ENCODE peak calls at places on chromosome 5, in five cellular contexts. T, D, C, Q and L are unnamed samples. For H3K4me1, H3K27me3 and H3K9me3, the result is how much of the 10 kb centered on the place peaks cover.

GRCh38 chr5:159273923-159274322 is 10.8 kb downstream of the UBLCP1 start:
- DNase-seq in Q (no peak), D (no peak), C (no peak), T (no peak), L (no peak)

GRCh38 chr5:464843-465590 is 22.0 kb downstream of the EXOC3 start:
- DNase-seq in Q (peak), T (no peak), C (no peak), D (no peak), L (peak)

GRCh38 chr5:127343866-127344265 is 53.3 kb downstream of the MEGF10 start:
- DNase-seq in T (no peak), D (no peak), C (no peak), Q (no peak), L (no peak)

GRCh38 chr5:16179511-16179935 is at the start of gene MARCHF11:
- DNase-seq in C (no peak), Q (peak), T (no peak), D (peak), L (no peak)

GRCh38 chr5:115262066-115262404 is 642 bp downstream of the PGGT1B start:
- DNase-seq in C (no peak), D (no peak), T (no peak), Q (no peak), L (no peak)

GRCh38 chr5:90399251-90399650 is 10.3 kb downstream of the CETN3 start:
- DNase-seq in C (no peak), T (no peak), Q (no peak), D (no peak), L (no peak)

GRCh38 chr5:40906351-40906751 is 2.9 kb upstream of the C7 start:
- DNase-seq in T (no peak), D (no peak), Q (no peak), C (no peak), L (no peak)

GRCh38 chr5:172620506-172620905 is 20.6 kb upstream of the NEURL1B start:
- DNase-seq in Q (peak), D (no peak), T (no peak), C (no peak), L (no peak)

GRCh38 chr5:154465169-154465568 is 12.9 kb downstream of the HAND1 start:
- DNase-seq in T (no peak), C (no peak), Q (no peak), D (no peak), L (no peak)

GRCh38 chr5:79109527-79110492 is 1.8 kb upstream of the BHMT start:
- DNase-seq in C (no peak), T (peak), Q (no peak), D (no peak), L (no peak)

GRCh38 chr5:172713113-172713808 is 57.7 kb downstream of the DUSP1 start:
- DNase-seq in C (peak), D (peak), T (peak), Q (peak), L (peak)

GRCh38 chr5:14440223-14440597 is 141.4 kb upstream of the OTULINL start:
- DNase-seq in Q (no peak), D (no peak), T (no peak), C (no peak), L (no peak)

GRCh38 chr5:176899946-176900782 is 1.0 kb upstream of the HK3 start:
- DNase-seq in Q (no peak), D (no peak), C (no peak), T (no peak), L (no peak)

GRCh38 chr5:60649288-60649917 is 50.6 kb downstream of the DEPDC1B start:
- DNase-seq in D (peak), Q (no peak), T (no peak), C (no peak), L (no peak)

DNA sequence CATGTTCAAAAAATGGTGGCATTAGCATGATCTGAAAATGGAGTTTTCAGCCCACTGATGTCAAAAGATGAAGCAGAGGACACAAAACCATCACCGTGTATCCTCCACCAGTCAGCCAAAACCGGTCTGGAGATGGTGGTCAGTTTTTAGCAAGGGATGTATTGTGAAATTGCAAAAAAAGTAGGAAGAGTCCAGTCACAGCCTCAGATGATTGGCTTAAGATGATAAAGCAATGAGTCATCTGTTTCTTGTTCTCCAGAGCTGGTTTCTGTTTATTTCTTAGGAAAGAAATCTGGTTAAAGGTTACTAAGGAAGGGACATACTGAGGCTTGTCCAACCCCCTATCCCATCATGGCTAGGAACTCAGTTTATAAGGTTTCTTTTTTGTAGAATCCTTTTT is 47.8 kb downstream of the DEPDC1B start:
- DNase-seq in D (peak), T (no peak), C (no peak), Q (no peak), L (no peak)
- H3K4me1 ChIP-seq in D (under half), T (under half), C (under half), Q (under half), L (under half)

GRCh38 chr5:139745121-139745799 is 50.3 kb upstream of the PSD2 start:
- DNase-seq in C (peak), Q (peak), D (peak), T (no peak), L (no peak)

GRCh38 chr5:139744471-139745120 is 51.0 kb upstream of the PSD2 start:
- DNase-seq in C (no peak), D (no peak), T (no peak), Q (no peak), L (no peak)

GRCh38 chr5:139746691-139747582 is 48.7 kb upstream of the PSD2 start:
- DNase-seq in C (no peak), Q (peak), D (peak), T (peak), L (no peak)

GRCh38 chr5:139747583-139748504 is 47.8 kb upstream of the PSD2 start:
- DNase-seq in Q (peak), C (no peak), T (peak), D (no peak), L (peak)

GRCh38 chr5:139745800-139746690 is 49.6 kb upstream of the PSD2 start:
- DNase-seq in D (peak), T (peak), C (peak), Q (peak), L (peak)
- H3K27me3 ChIP-seq in D (under half), T (under half), C (under half), Q (under half), L (under half)

DNA sequence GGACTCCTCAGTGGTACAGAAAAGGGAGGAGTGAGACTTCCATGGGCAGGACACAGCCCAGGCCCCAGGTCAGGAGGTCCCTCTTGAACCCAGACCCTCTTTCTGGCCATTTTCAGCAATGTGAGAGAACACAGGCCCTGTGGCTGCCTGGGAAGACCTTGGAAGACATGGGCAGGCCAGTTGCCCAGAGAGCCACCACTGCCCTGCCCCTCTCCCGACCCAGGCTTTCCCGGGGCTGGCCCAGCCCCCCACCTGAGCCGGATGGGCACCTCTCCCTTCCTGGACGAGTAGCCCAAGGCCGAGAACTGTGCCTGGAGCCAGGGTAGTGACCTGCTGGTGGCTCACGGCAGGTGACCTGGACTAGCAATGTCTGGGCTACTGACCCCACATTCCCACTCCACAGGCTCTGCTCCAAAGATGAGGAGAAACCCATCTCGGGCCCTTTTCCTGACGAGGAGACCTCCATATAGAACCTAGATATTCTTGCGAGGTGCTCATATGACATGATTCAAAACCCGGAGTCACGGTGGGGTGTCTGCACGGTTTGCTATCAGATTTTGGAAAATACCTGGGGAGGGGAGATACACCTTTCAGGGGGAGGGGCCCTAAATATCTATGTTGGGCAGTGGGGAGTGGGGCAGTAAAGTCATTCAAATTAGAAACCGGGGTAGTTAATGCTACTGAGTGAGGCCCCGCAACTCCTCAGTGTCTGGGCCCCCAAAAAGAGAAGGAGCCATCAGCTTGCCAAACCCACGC is 59.4 kb downstream of the ZNF354C start:
- DNase-seq in C (peak), Q (peak), D (no peak), T (peak), L (no peak)
- H3K9me3 ChIP-seq in C (under half), Q (under half), D (under half), T (under half), L (under half)

DNA sequence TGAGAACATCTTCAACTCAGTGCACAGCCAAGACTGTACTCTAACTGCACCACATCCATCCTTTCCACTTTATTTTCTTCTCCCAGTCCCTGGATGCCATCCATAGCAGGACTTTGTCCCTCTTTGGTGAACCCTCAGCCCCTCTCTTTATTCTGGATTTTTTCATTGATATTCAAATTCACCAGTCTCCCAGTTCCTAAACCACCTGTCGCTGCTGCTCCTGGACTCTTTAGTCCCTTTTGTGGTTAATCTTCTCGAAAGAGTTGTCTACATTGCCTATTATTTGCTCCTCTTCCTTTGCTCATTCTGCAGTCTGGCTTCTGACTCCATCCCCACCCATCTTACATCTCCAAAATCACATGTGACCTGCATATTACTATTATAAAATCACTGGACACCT is 59.4 kb upstream of the ZSWIM6 start:
- DNase-seq in C (no peak), T (no peak), Q (no peak), D (no peak), L (no peak)
- H3K4me1 ChIP-seq in C (under half), T (under half), Q (under half), D (under half), L (under half)

GRCh38 chr5:111699324-111699723 is 57.7 kb downstream of the NREP start:
- DNase-seq in C (peak), T (no peak), Q (no peak), D (no peak), L (no peak)
- H3K27me3 ChIP-seq in C (under half), T (under half), Q (under half), D (under half), L (under half)

DNA sequence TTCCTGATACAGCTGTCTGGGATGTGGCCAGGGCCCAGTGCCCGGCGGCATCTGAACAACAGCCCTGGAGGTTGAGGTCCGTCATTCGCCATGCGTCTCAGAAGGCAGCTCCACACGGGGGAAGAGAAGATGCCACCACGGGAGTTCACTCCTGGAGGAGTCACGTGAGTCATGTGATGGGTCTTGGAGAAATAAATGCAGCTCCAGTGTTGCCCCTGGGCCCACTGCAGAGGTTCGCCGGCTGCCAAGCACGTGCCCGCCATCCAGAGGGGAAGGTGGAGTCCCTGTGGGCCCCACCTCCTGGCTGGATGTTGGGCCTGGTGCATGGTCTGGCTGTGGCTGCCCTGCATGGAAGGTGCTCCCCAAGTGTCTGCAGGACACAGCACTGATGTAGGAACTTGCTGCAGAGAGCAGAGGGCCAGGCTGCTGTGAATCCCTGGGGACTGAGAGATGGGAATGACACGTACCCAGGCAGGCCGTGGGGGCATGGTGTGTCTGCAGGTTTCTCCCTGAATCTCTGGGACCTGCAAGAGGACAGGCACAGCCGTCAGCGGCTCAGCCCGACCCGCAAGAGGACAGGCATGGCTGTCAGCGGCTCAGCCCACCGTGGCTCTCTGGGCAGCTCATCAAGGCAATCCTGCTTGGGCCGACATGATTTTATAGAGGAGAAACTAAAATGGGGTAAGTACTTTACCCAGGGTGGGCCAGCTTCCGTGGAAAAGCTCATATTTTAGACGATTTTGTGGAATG is 418.3 kb upstream of the IRX4 start:
- DNase-seq in C (no peak), Q (no peak), T (no peak), D (no peak), L (no peak)
- H3K9me3 ChIP-seq in C (under half), Q (under half), T (under half), D (under half), L (under half)

GRCh38 chr5:68193481-68194036 is 22.0 kb upstream of the PIK3R1 start:
- DNase-seq in Q (no peak), D (no peak), C (no peak), T (no peak), L (no peak)

GRCh38 chr5:68196876-68197275 is 18.7 kb upstream of the PIK3R1 start:
- DNase-seq in T (no peak), Q (no peak), D (no peak), C (no peak), L (peak)

GRCh38 chr5:68192679-68193060 is 22.9 kb upstream of the PIK3R1 start:
- DNase-seq in Q (no peak), C (no peak), D (no peak), T (no peak), L (no peak)

GRCh38 chr5:68195137-68195536 is 20.4 kb upstream of the PIK3R1 start:
- DNase-seq in T (no peak), D (no peak), Q (no peak), C (no peak), L (no peak)

GRCh38 chr5:68194405-68194804 is 21.2 kb upstream of the PIK3R1 start:
- DNase-seq in D (no peak), T (no peak), C (no peak), Q (no peak), L (no peak)
- H3K4me1 ChIP-seq in D (under half), T (under half), C (under half), Q (under half), L (under half)

DNA sequence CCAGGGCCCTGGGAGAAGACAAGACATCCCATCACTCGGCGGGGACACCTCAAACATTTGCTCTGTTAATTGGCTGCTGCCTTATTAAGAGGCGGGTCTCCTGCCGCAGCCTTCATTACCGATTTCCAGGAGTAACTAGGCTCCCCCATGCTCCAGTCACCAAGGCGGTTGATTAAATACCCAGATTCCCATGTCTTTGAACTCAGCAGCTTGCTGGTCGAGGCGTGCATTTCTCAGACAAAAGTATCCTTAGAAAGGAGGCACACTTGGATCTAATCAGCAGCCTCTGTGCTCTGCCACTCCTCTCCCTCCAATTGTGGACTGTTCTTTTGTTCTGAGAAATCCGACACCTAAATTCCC is 228.8 kb downstream of the FSTL4 start:
- DNase-seq in C (no peak), D (no peak), Q (no peak), T (no peak), L (no peak)
- H3K27me3 ChIP-seq in C (under half), D (under half), Q (under half), T (under half), L (under half)

GRCh38 chr5:18551716-18552115 is 917.5 kb downstream of the TAF11L14 start:
- DNase-seq in T (no peak), Q (no peak), C (no peak), D (no peak), L (no peak)
- H3K9me3 ChIP-seq in T (under half), Q (under half), C (under half), D (under half), L (under half)